ENCODE peak calls at places on chromosomes 12 and 14, in five cellular contexts. R, J, U, S and K are unnamed samples.

GRCh38 chr12:51925400-51926063 is 18.2 kb downstream of the ACVRL1 start:
- DNase-seq in R (no peak), U (no peak), S (no peak), J (no peak), K (no peak)

GRCh38 chr14:31411218-31411727 is 9.1 kb downstream of the HEATR5A start:
- DNase-seq in U (no peak), S (no peak), R (no peak), J (no peak), K (no peak)

GRCh38 chr12:62919827-62920226 is 15.1 kb downstream of the PPM1H start:
- DNase-seq in R (no peak), S (no peak), U (no peak), J (no peak), K (no peak)

GRCh38 chr14:101101456-101102056 is 198.0 kb upstream of the RTL1 start:
- DNase-seq in R (no peak), U (no peak), J (no peak), S (no peak), K (no peak)

GRCh38 chr14:20986811-20987210 is 3.0 kb upstream of the METTL17 start:
- DNase-seq in U (no peak), S (no peak), R (no peak), J (peak; percentile 57), K (no peak)

GRCh38 chr14:71711619-71712018 is 220.6 kb upstream of the RGS6 start:
- DNase-seq in R (no peak), J (peak; percentile 9), U (no peak), S (no peak), K (no peak)

GRCh38 chr12:30046376-30046775 is 262.6 kb upstream of the TMTC1 start:
- DNase-seq in R (no peak), S (no peak), J (no peak), U (no peak), K (no peak)

GRCh38 chr14:94001501-94002396 is 4.6 kb downstream of the CCDC197 start:
- DNase-seq in J (peak; percentile 64), S (no peak), R (peak; percentile 72), U (peak; percentile 64), K (peak; percentile 38)

GRCh38 chr14:78202976-78203375 is 32.8 kb downstream of the NRXN3 start:
- DNase-seq in S (no peak), R (no peak), J (no peak), U (no peak), K (no peak)